ENCODE peak calls at places on chromosomes 16 and 17, in nine cellular contexts. Y, I, C, U, A, R, F, W and O are unnamed samples.

GRCh38 chr16:188674-189073 is 8.4 kb downstream of the HBQ1 start:
- DNase-seq in Y (no peak), I (no peak), C (no peak), U (no peak), A (no peak), R (peak; percentile 28), F (no peak), W (no peak), O (no peak)

GRCh38 chr16:74466872-74467271 is 45.6 kb upstream of the CLEC18B start:
- DNase-seq in Y (no peak), I (no peak), C (no peak), U (no peak), A (no peak), R (peak; percentile 22), F (no peak), W (no peak), O (no peak)

GRCh38 chr17:50935201-50936124 is 69.3 kb upstream of the TOB1 start:
- DNase-seq in Y (peak; percentile 81), I (no peak), C (peak; percentile 97), U (no peak), A (peak; percentile 77), R (no peak), F (peak; percentile 60), W (peak; percentile 93), O (peak; percentile 68)

GRCh38 chr17:7897090-7897489 is 8.5 kb downstream of the CHD3 start:
- DNase-seq in Y (no peak), I (no peak), C (peak; percentile 20), U (no peak), A (no peak), R (no peak), F (no peak), W (no peak), O (no peak)

GRCh38 chr17:80947200-80947940 is 44.3 kb upstream of the CHMP6 start:
- DNase-seq in Y (no peak), I (no peak), C (no peak), U (no peak), A (no peak), R (no peak), F (no peak), W (no peak), O (no peak)

GRCh38 chr17:4719684-4720221 is 9.3 kb downstream of the ARRB2 start:
- DNase-seq in Y (no peak), I (no peak), C (peak; percentile 82), U (no peak), A (no peak), R (no peak), F (no peak), W (no peak), O (no peak)

GRCh38 chr17:13353590-13353989 is 248.1 kb downstream of the HS3ST3A1 start:
- DNase-seq in Y (no peak), I (no peak), C (no peak), U (no peak), A (no peak), R (no peak), F (no peak), W (no peak), O (no peak)

GRCh38 chr17:39177256-39177655 is 11.3 kb upstream of the ARL5C start:
- DNase-seq in Y (no peak), I (no peak), C (no peak), U (no peak), A (no peak), R (no peak), F (no peak), W (no peak), O (no peak)

GRCh38 chr16:74896389-74897370 is 88.2 kb downstream of the WDR59 start:
- DNase-seq in Y (no peak), I (no peak), C (peak; percentile 47), U (no peak), A (no peak), R (no peak), F (peak; percentile 71), W (peak; percentile 7), O (no peak)

GRCh38 chr17:12637745-12638651 is 27.7 kb upstream of the MYOCD start:
- DNase-seq in Y (no peak), I (no peak), C (no peak), U (no peak), A (no peak), R (no peak), F (no peak), W (no peak), O (no peak)

GRCh38 chr17:4951486-4951885 is 567 bp downstream of the ENO3 start:
- DNase-seq in Y (no peak), I (no peak), C (no peak), U (no peak), A (no peak), R (no peak), F (no peak), W (no peak), O (no peak)

GRCh38 chr16:70688266-70688742 is 2.5 kb upstream of the MTSS2 start:
- DNase-seq in Y (no peak), I (no peak), C (no peak), U (no peak), A (no peak), R (no peak), F (no peak), W (peak; percentile 92), O (peak; percentile 26)

GRCh38 chr17:79201536-79202227 is 127.1 kb downstream of the ENGASE start:
- DNase-seq in Y (no peak), I (no peak), C (no peak), U (no peak), A (peak; percentile 23), R (no peak), F (peak; percentile 9), W (no peak), O (no peak)

GRCh38 chr16:14485131-14485551 is 144.9 kb downstream of the PARN start:
- DNase-seq in Y (no peak), I (no peak), C (no peak), U (no peak), A (no peak), R (no peak), F (no peak), W (no peak), O (no peak)

GRCh38 chr17:43845772-43846171 is 1.2 kb upstream of the CD300LG start:
- DNase-seq in Y (no peak), I (no peak), C (no peak), U (no peak), A (no peak), R (no peak), F (no peak), W (no peak), O (no peak)

GRCh38 chr17:48544356-48545021 is 420 bp downstream of the HOXB2 start:
- DNase-seq in Y (peak; percentile 55), I (peak; percentile 24), C (peak; percentile 80), U (no peak), A (no peak), R (peak; percentile 28), F (peak; percentile 79), W (no peak), O (no peak)

GRCh38 chr17:45146166-45146565 is 2.1 kb upstream of the HEXIM1 start:
- DNase-seq in Y (no peak), I (no peak), C (peak; percentile 62), U (no peak), A (no peak), R (no peak), F (no peak), W (no peak), O (no peak)

GRCh38 chr17:78993241-78993956 is 13.7 kb upstream of the LGALS3BP start:
- DNase-seq in Y (no peak), I (no peak), C (peak; percentile 83), U (peak; percentile 79), A (no peak), R (peak; percentile 36), F (no peak), W (no peak), O (no peak)

GRCh38 chr17:69084911-69085310 is 24.2 kb upstream of the ABCA9 start:
- DNase-seq in Y (no peak), I (no peak), C (no peak), U (no peak), A (no peak), R (no peak), F (no peak), W (no peak), O (no peak)

GRCh38 chr16:10308305-10309193 is 77.3 kb upstream of the ATF7IP2 start:
- DNase-seq in Y (no peak), I (no peak), C (peak; percentile 19), U (no peak), A (no peak), R (no peak), F (no peak), W (no peak), O (no peak)

GRCh38 chr17:50440172-50440837 is 14.3 kb downstream of the ACSF2 start:
- DNase-seq in Y (no peak), I (no peak), C (no peak), U (no peak), A (no peak), R (no peak), F (no peak), W (no peak), O (peak; percentile 33)

GRCh38 chr17:12296120-12296727 is 275.5 kb downstream of the MAP2K4 start:
- DNase-seq in Y (no peak), I (no peak), C (no peak), U (no peak), A (no peak), R (no peak), F (no peak), W (peak; percentile 24), O (no peak)

GRCh38 chr16:10983175-10983558 is 38.8 kb downstream of the CLEC16A start:
- DNase-seq in Y (no peak), I (no peak), C (no peak), U (no peak), A (no peak), R (no peak), F (no peak), W (no peak), O (no peak)